ENCODE peak calls at places on chromosomes 11 and 22, in four cellular contexts. One of them, this sample, is unnamed.

GRCh38 chr11:17581732-17582053 is 34.6 kb downstream of the OTOG start:
- DNase-seq in GM10248: no peak
- DNase-seq in lower leg skin: no peak
- DNase-seq in AG09309: no peak
- DNase-seq in this sample: no peak

GRCh38 chr11:67558084-67558772 is 25.4 kb upstream of the GSTP1 start:
- DNase-seq in GM10248: peak
- DNase-seq in lower leg skin: no peak
- DNase-seq in AG09309: no peak
- DNase-seq in this sample: no peak

GRCh38 chr11:4482445-4482844 is at the start of gene OR52K1:
- DNase-seq in GM10248: no peak
- DNase-seq in AG09309: no peak
- DNase-seq in lower leg skin: no peak
- DNase-seq in this sample: no peak

GRCh38 chr11:118194835-118195627 is 18.6 kb upstream of the SCN2B start:
- DNase-seq in GM10248: no peak
- DNase-seq in AG09309: peak
- DNase-seq in lower leg skin: peak
- DNase-seq in this sample: no peak

GRCh38 chr11:8382436-8383053 is 118.9 kb upstream of the LMO1 start:
- DNase-seq in AG09309: no peak
- DNase-seq in GM10248: no peak
- DNase-seq in lower leg skin: no peak
- DNase-seq in this sample: no peak

GRCh38 chr22:47200273-47201051 is 438.0 kb downstream of the TBC1D22A start:
- DNase-seq in AG09309: no peak
- DNase-seq in lower leg skin: no peak
- DNase-seq in GM10248: no peak
- DNase-seq in this sample: no peak

GRCh38 chr11:71391352-71391751 is 56.8 kb downstream of the DHCR7 start:
- DNase-seq in GM10248: no peak
- DNase-seq in lower leg skin: no peak
- DNase-seq in AG09309: no peak
- DNase-seq in this sample: no peak

GRCh38 chr11:112511906-112512305 is 251.2 kb upstream of the PLET1 start:
- DNase-seq in GM10248: no peak
- DNase-seq in lower leg skin: no peak
- DNase-seq in AG09309: no peak
- DNase-seq in this sample: no peak

GRCh38 chr11:73342633-73343032 is 33.6 kb upstream of the RELT start:
- DNase-seq in AG09309: no peak
- DNase-seq in GM10248: no peak
- DNase-seq in lower leg skin: no peak
- DNase-seq in this sample: peak

GRCh38 chr22:26570126-26570525 is 19.8 kb downstream of the TPST2 start:
- DNase-seq in lower leg skin: no peak
- DNase-seq in GM10248: no peak
- DNase-seq in AG09309: no peak
- DNase-seq in this sample: no peak

GRCh38 chr11:66335531-66336233 is 552 bp downstream of the RIN1 start:
- DNase-seq in lower leg skin: no peak
- DNase-seq in AG09309: no peak
- DNase-seq in GM10248: no peak
- DNase-seq in this sample: peak

GRCh38 chr11:80165763-80166162 is 724.9 kb upstream of the TENM4 start:
- DNase-seq in lower leg skin: no peak
- DNase-seq in GM10248: no peak
- DNase-seq in AG09309: no peak
- DNase-seq in this sample: no peak

GRCh38 chr22:46969491-46969890 is 207.0 kb downstream of the TBC1D22A start:
- DNase-seq in lower leg skin: no peak
- DNase-seq in GM10248: peak
- DNase-seq in AG09309: no peak
- DNase-seq in this sample: no peak

GRCh38 chr22:32764330-32765116 is 37.0 kb upstream of the TIMP3 start:
- DNase-seq in AG09309: peak
- DNase-seq in GM10248: no peak
- DNase-seq in lower leg skin: peak
- DNase-seq in this sample: no peak

GRCh38 chr11:133950874-133951483 is 5.8 kb downstream of the IGSF9B start:
- DNase-seq in AG09309: no peak
- DNase-seq in GM10248: no peak
- DNase-seq in lower leg skin: no peak
- DNase-seq in this sample: no peak

GRCh38 chr11:128422576-128423370 is 164.6 kb downstream of the ETS1 start:
- DNase-seq in GM10248: no peak
- DNase-seq in lower leg skin: no peak
- DNase-seq in AG09309: no peak
- DNase-seq in this sample: no peak

DNA sequence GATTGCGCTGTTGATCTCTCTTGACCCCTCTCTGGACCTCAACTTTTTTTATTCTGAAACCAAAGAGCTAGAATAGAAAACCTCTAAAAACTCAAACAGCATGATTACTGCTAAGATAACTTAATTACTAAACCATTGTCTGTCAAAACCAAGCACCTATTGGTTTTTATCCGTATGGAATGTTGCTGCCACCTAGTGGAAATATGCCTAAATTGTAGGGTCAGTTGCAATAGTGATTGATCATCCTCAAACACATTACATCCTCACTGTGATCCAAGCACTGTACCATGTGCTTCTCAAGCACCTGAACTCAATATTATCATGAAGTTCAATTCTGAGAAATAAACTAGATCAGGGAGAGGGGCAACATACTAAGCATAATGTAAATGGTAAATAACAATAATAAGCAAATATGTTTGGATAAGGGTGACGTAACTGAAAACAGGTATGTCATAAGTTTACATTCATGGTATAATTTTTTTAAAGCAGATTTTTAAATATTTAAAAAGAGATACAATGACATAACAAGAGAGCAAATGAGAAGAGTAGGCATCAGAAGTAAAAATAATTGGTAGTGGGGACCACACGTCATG is 3.8 kb upstream of the OR5A2 start:
- DNase-seq in lower leg skin: peak
- DNase-seq in GM10248: peak
- DNase-seq in AG09309: no peak
- DNase-seq in this sample: peak
- TF ChIP-seq CTCF in lower leg skin: no peak
- TF ChIP-seq CTCF in GM10248: peak
- TF ChIP-seq CTCF in AG09309: peak
- TF ChIP-seq CTCF in this sample: peak

GRCh38 chr11:64268687-64269379 is 15.6 kb downstream of the BAD start:
- DNase-seq in lower leg skin: peak
- DNase-seq in GM10248: peak
- DNase-seq in AG09309: no peak
- DNase-seq in this sample: no peak

GRCh38 chr11:64267207-64267945 is 16.0 kb downstream of the PLCB3 start:
- DNase-seq in AG09309: no peak
- DNase-seq in GM10248: no peak
- DNase-seq in lower leg skin: no peak
- DNase-seq in this sample: no peak

GRCh38 chr11:64268028-64268686 is 16.3 kb downstream of the BAD start:
- DNase-seq in GM10248: no peak
- DNase-seq in lower leg skin: no peak
- DNase-seq in AG09309: no peak
- DNase-seq in this sample: no peak

GRCh38 chr11:64271339-64272132 is 12.9 kb downstream of the BAD start:
- DNase-seq in AG09309: peak
- DNase-seq in GM10248: peak
- DNase-seq in lower leg skin: peak
- DNase-seq in this sample: peak

DNA sequence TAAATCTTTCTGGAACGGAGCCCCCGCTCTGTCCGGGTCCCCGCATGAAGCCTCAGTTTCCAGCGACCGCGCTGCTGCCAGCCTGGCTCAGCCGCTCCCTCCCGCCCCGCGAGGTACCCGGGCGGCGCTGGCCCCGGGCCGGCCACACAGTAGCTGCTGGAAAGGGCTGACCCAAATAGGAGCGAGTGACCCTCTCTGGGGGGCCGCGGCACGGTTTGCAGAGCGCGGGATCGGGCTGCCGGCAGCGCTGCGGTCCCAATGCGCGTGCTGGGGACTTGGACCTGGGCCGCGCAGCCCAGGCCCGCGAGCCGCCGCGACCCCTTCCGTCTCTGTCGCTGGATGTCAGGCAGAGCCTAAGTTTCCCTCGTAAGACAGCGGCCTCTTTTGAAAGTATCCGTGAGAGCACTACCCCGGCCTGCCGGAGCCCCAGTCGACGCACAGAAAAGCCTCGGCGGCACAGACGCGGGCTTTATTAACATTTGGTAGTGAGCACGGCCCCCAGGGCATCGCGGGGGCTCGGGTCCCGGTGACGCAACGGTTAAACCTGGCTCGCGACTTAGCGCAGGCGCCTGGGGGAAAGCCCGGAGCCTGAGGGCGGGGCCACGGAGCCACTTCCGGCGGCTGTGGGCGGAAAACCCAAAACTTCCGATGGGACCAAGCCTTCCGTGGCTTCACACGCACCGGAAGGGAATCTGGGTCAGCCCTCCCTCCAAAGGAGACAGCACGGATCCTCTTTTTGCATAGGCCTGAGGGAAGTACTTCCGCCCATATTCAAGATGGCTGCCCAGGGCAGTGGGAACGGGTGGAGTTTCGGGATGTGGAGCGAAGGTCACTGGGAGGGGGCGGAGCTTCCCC is 14.9 kb downstream of the BAD start:
- DNase-seq in AG09309: peak
- DNase-seq in lower leg skin: peak
- DNase-seq in GM10248: peak
- DNase-seq in this sample: peak
- TF ChIP-seq CTCF in AG09309: no peak
- TF ChIP-seq CTCF in lower leg skin: no peak
- TF ChIP-seq CTCF in GM10248: no peak
- TF ChIP-seq CTCF in this sample: no peak

GRCh38 chr11:60918941-60919275 is 5.0 kb downstream of the TMEM109 start:
- DNase-seq in lower leg skin: no peak
- DNase-seq in AG09309: no peak
- DNase-seq in GM10248: no peak
- DNase-seq in this sample: no peak
- TF ChIP-seq CTCF in lower leg skin: no peak
- TF ChIP-seq CTCF in AG09309: no peak
- TF ChIP-seq CTCF in GM10248: no peak
- TF ChIP-seq CTCF in this sample: no peak

DNA sequence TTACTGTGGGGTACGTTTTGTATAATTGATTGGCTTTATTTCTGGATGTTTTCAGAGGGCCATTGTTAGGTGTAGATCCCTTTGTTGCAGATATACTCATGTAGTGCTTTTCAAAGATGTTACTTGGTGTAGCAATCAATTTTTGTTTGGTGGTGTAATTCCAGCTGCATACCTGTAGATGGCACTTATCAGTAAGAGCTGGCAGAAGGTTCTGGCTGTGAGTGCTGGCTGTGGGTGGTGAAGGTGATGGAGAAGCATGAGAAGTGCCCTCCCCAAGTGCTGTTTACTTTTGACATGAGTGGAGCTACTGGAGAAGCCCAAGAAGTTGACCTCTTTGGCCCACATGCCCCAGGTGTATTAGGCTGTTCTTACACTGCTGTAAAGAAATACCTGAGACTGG is 1074.9 kb downstream of the FAM181B start:
- DNase-seq in AG09309: no peak
- DNase-seq in GM10248: peak
- DNase-seq in lower leg skin: no peak
- DNase-seq in this sample: no peak
- TF ChIP-seq CTCF in AG09309: peak
- TF ChIP-seq CTCF in GM10248: peak
- TF ChIP-seq CTCF in lower leg skin: no peak
- TF ChIP-seq CTCF in this sample: peak

GRCh38 chr11:110762596-110762995 is 50.4 kb upstream of the ARHGAP20 start:
- DNase-seq in AG09309: no peak
- DNase-seq in GM10248: no peak
- DNase-seq in lower leg skin: no peak
- DNase-seq in this sample: no peak
- TF ChIP-seq CTCF in AG09309: no peak
- TF ChIP-seq CTCF in GM10248: no peak
- TF ChIP-seq CTCF in lower leg skin: no peak
- TF ChIP-seq CTCF in this sample: no peak

GRCh38 chr11:130765369-130765768 is 150.9 kb downstream of the SNX19 start:
- DNase-seq in GM10248: no peak
- DNase-seq in lower leg skin: no peak
- DNase-seq in AG09309: no peak
- DNase-seq in this sample: no peak

GRCh38 chr11:130763087-130763980 is 152.9 kb downstream of the SNX19 start:
- DNase-seq in lower leg skin: no peak
- DNase-seq in GM10248: no peak
- DNase-seq in AG09309: no peak
- DNase-seq in this sample: no peak

GRCh38 chr11:130761560-130762220 is 154.6 kb downstream of the SNX19 start:
- DNase-seq in AG09309: no peak
- DNase-seq in GM10248: no peak
- DNase-seq in lower leg skin: no peak
- DNase-seq in this sample: no peak

GRCh38 chr11:130762342-130763037 is 153.8 kb downstream of the SNX19 start:
- DNase-seq in GM10248: no peak
- DNase-seq in lower leg skin: no peak
- DNase-seq in AG09309: no peak
- DNase-seq in this sample: no peak

GRCh38 chr11:130760515-130761125 is 155.7 kb downstream of the SNX19 start:
- DNase-seq in lower leg skin: no peak
- DNase-seq in GM10248: no peak
- DNase-seq in AG09309: no peak
- DNase-seq in this sample: no peak
- TF ChIP-seq CTCF in lower leg skin: no peak
- TF ChIP-seq CTCF in GM10248: no peak
- TF ChIP-seq CTCF in AG09309: no peak
- TF ChIP-seq CTCF in this sample: no peak

GRCh38 chr11:43947003-43947500 is 4.6 kb downstream of the C11orf96 start:
- DNase-seq in AG09309: no peak
- DNase-seq in lower leg skin: no peak
- DNase-seq in GM10248: no peak
- DNase-seq in this sample: no peak
- TF ChIP-seq CTCF in AG09309: peak
- TF ChIP-seq CTCF in lower leg skin: no peak
- TF ChIP-seq CTCF in GM10248: no peak
- TF ChIP-seq CTCF in this sample: no peak

This sample was measured in endothelial cell.